ENCODE peak calls at places on chromosomes 3 and 15, in four cellular contexts. C is mesothelial cell of epicardium, K is choroid plexus epithelial cell, D is osteoblast. H is an unnamed sample.

GRCh38 chr15:70047386-70048195 is 50.1 kb downstream of the TLE3 start:
- DNase-seq in C (no peak), K (no peak), D (peak; percentile 71), H (no peak)

GRCh38 chr15:65044724-65045481 is at the start of gene SLC51B:
- DNase-seq in C (no peak), K (peak; percentile 50), D (no peak), H (no peak)

GRCh38 chr3:150091626-150092025 is 120.9 kb upstream of the PFN2 start:
- DNase-seq in C (no peak), K (no peak), D (no peak), H (no peak)

GRCh38 chr15:99002226-99002625 is 5.4 kb downstream of the PGPEP1L start:
- DNase-seq in C (no peak), K (no peak), D (no peak), H (no peak)

GRCh38 chr3:145248928-145249327 is 912.1 kb downstream of the PLOD2 start:
- DNase-seq in C (no peak), K (no peak), D (no peak), H (no peak)

GRCh38 chr3:115648559-115648958 is 25.2 kb downstream of the GAP43 start:
- DNase-seq in C (no peak), K (no peak), D (no peak), H (no peak)

GRCh38 chr3:186411994-186412393 is 50.0 kb upstream of the DGKG start:
- DNase-seq in C (no peak), K (no peak), D (no peak), H (peak; percentile 58)

GRCh38 chr15:66080791-66081475 is 172.6 kb downstream of the MEGF11 start:
- DNase-seq in C (peak; percentile 46), K (peak; percentile 69), D (peak; percentile 93), H (no peak)

GRCh38 chr15:31278544-31279220 is 48.0 kb upstream of the KLF13 start:
- DNase-seq in C (peak; percentile 36), K (no peak), D (peak; percentile 58), H (no peak)

GRCh38 chr15:29050870-29051269 is 165.1 kb downstream of the APBA2 start:
- DNase-seq in C (no peak), K (peak; percentile 76), D (no peak), H (peak; percentile 45)

GRCh38 chr3:130473416-130473815 is 43.6 kb upstream of the COL6A6 start:
- DNase-seq in C (no peak), K (no peak), D (no peak), H (no peak)

GRCh38 chr3:150401285-150401684 is 6.8 kb upstream of the TSC22D2 start:
- DNase-seq in C (no peak), K (no peak), D (no peak), H (no peak)

GRCh38 chr3:83189634-83190033 is 1428.2 kb upstream of the GBE1 start:
- DNase-seq in C (no peak), K (no peak), D (no peak), H (no peak)

GRCh38 chr15:65414841-65415621 is 7.7 kb downstream of the IGDCC4 start:
- DNase-seq in C (peak; percentile 51), K (peak; percentile 84), D (peak; percentile 91), H (no peak)

GRCh38 chr3:168249539-168250414 is 154.1 kb upstream of the GOLIM4 start:
- DNase-seq in C (peak; percentile 82), K (peak; percentile 69), D (peak; percentile 87), H (peak; percentile 45)

GRCh38 chr3:57169872-57170623 is 4.9 kb upstream of the IL17RD start:
- DNase-seq in C (peak; percentile 89), K (peak; percentile 64), D (peak; percentile 92), H (peak; percentile 79)

GRCh38 chr15:38474155-38474757 is 20.3 kb downstream of the FAM98B start:
- DNase-seq in C (no peak), K (peak; percentile 83), D (no peak), H (peak; percentile 24)

GRCh38 chr15:65028921-65029735 is at the start of gene MTFMT:
- DNase-seq in C (peak; percentile 88), K (peak; percentile 82), D (peak; percentile 99), H (peak; percentile 96)

GRCh38 chr3:175526609-175527280 is 667.6 kb downstream of the NAALADL2 start:
- DNase-seq in C (no peak), K (peak; percentile 40), D (no peak), H (no peak)

GRCh38 chr3:19702416-19703078 is 231.5 kb downstream of the EFHB start:
- DNase-seq in C (no peak), K (no peak), D (no peak), H (no peak)

GRCh38 chr3:194711913-194712312 is 26.2 kb downstream of the FAM43A start:
- DNase-seq in C (peak; percentile 47), K (peak; percentile 98), D (peak; percentile 88), H (no peak)

GRCh38 chr3:51559266-51559907 is 20.9 kb downstream of the RAD54L2 start:
- DNase-seq in C (no peak), K (peak; percentile 88), D (peak; percentile 68), H (no peak)

GRCh38 chr15:71585159-71585558 is 225.2 kb upstream of the NR2E3 start:
- DNase-seq in C (no peak), K (no peak), D (no peak), H (no peak)

GRCh38 chr15:63481105-63481810 is 23.1 kb upstream of the USP3 start:
- DNase-seq in C (no peak), K (peak; percentile 34), D (no peak), H (peak; percentile 50)

GRCh38 chr3:16444344-16444743 is 69.2 kb downstream of the RFTN1 start:
- DNase-seq in C (no peak), K (no peak), D (no peak), H (no peak)

GRCh38 chr3:45790611-45791010 is 5.7 kb downstream of the SLC6A20 start:
- DNase-seq in C (no peak), K (no peak), D (peak; percentile 76), H (no peak)

GRCh38 chr15:85406916-85407315 is 26.5 kb downstream of the AKAP13 start:
- DNase-seq in C (no peak), K (peak; percentile 61), D (no peak), H (no peak)

GRCh38 chr15:85404156-85404921 is 23.9 kb downstream of the AKAP13 start:
- DNase-seq in C (no peak), K (no peak), D (no peak), H (no peak)

GRCh38 chr15:85403745-85404144 is 23.3 kb downstream of the AKAP13 start:
- DNase-seq in C (no peak), K (peak; percentile 58), D (no peak), H (no peak)

GRCh38 chr15:85405467-85405866 is 25.1 kb downstream of the AKAP13 start:
- DNase-seq in C (no peak), K (no peak), D (no peak), H (no peak)

GRCh38 chr15:85404922-85405293 is 24.5 kb downstream of the AKAP13 start:
- DNase-seq in C (no peak), K (no peak), D (no peak), H (no peak)
- TF ChIP-seq CTCF in C (no peak), K (no peak), D (no peak), H (no peak)

GRCh38 chr3:126995254-126995770 is 12.4 kb downstream of the PLXNA1 start:
- DNase-seq in C (no peak), K (no peak), D (no peak), H (no peak)

GRCh38 chr3:126996905-126997304 is 14.0 kb downstream of the PLXNA1 start:
- DNase-seq in C (no peak), K (no peak), D (peak; percentile 99), H (no peak)

GRCh38 chr3:126994661-126995161 is 11.8 kb downstream of the PLXNA1 start:
- DNase-seq in C (no peak), K (no peak), D (peak; percentile 97), H (no peak)

GRCh38 chr3:126997455-126998038 is 14.6 kb downstream of the PLXNA1 start:
- DNase-seq in C (no peak), K (no peak), D (no peak), H (no peak)

DNA sequence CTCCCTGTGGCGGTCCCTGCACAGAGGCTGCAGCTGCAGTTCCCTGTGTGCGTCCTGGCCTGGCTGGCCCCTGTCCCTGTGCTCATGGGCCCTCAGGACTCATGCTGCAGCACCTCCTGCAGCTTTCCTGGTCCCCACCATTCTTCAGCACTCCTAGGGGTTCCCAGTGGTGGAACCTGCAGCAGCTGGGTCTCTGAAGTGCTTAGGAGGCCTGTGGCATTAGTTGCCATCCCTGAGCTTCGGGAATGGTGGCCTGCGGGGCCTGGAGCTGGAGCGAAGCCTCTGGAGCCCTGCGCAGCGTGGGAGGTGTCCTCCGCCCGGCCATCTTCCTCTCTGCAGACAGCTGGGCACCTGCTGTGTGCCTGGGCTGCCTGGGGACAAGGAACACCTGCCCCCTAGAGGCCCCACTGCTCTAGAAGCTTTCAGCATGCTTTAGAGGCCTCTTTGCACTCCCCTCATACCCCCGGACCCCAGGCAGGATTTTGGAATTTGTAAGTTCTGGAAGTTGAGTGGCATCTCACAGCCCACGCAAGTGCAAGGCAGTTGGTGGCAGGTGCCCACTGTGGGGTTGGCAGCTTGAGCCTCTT is 13.1 kb downstream of the PLXNA1 start:
- DNase-seq in C (no peak), K (no peak), D (no peak), H (no peak)
- TF ChIP-seq CTCF in C (no peak), K (peak; percentile 39), D (peak; percentile 10), H (no peak)

GRCh38 chr15:39602143-39602542 is 21.3 kb downstream of the THBS1 start:
- DNase-seq in C (no peak), K (no peak), D (no peak), H (no peak)
- TF ChIP-seq CTCF in C (no peak), K (peak; percentile 7), D (peak; percentile 13), H (no peak)

DNA sequence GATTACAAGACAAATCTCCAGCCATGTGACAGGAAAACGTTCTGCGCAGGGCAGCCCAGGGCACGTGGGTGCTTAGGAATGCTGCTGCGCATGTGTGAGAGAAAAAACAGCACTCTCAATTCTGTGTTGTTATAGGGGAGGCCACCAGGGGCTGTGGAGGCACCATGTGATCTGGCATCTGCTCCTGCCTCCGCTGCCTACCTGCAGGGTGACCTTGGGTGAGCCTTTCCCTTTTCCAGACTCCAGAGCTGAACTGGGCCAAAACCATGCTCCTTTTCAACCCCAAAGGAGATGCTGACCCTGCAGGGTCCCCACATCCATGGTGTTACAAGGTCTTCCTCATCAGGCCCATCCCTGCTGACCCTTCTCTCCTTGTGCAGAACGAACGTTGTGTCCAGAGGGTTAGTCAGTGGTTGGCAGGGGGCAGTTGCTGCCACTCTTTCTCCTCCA is 81.5 kb upstream of the RASGRF1 start:
- DNase-seq in C (no peak), K (peak; percentile 38), D (no peak), H (no peak)
- TF ChIP-seq CTCF in C (no peak), K (peak; percentile 18), D (no peak), H (no peak)

GRCh38 chr3:172676208-172676920 is 34.5 kb downstream of the NCEH1 start:
- DNase-seq in C (no peak), K (no peak), D (peak; percentile 8), H (no peak)
- TF ChIP-seq CTCF in C (no peak), K (no peak), D (no peak), H (no peak)

GRCh38 chr15:59360305-59360704 is 12.4 kb downstream of the MYO1E start:
- DNase-seq in C (no peak), K (peak; percentile 36), D (peak; percentile 17), H (no peak)
- TF ChIP-seq CTCF in C (peak; percentile 41), K (peak; percentile 48), D (peak; percentile 41), H (no peak)

GRCh38 chr15:52163321-52164190 is 27.6 kb downstream of the GNB5 start:
- DNase-seq in C (no peak), K (no peak), D (no peak), H (peak; percentile 52)
- TF ChIP-seq CTCF in C (peak; percentile 32), K (peak; percentile 42), D (peak; percentile 17), H (no peak)

H was measured in activated CD8-positive, alpha-beta T cell treated with anti-CD3 and anti-CD28 coated beads for 36 hours.